ENCODE peak calls at places on chromosomes 5 and 9, in nine cellular contexts. L is activated CD4-positive, alpha-beta T cell treated with anti-CD3 and anti-CD28 coated beads, Interleukin-2, amount 50 U/mL, for 1 hour; K is adrenal gland; B is B cell; U is GOT3; X is T-helper 9 cell; C is glutamatergic neuron; A is hepatocyte; Q is stimulated activated CD8-positive, alpha-beta memory T cell treated with anti-CD3 and anti-CD28 coated beads, Interleukin-7, amount 100 ng/mL, for 24 hours. T is an unnamed sample.

GRCh38 chr9:107707915-107708441 is 218.4 kb upstream of the KLF4 start:
- DNase-seq in L (no peak), A (no peak), B (no peak), Q (no peak), X (no peak), U (no peak), K (peak; percentile 63), C (no peak), T (peak; percentile 44)

GRCh38 chr5:120958877-120959485 is 494.9 kb downstream of the PRR16 start:
- DNase-seq in B (no peak), L (no peak), K (no peak), U (no peak), A (peak; percentile 34), Q (no peak), C (no peak), X (no peak), T (no peak)

GRCh38 chr9:134686896-134687295 is 45.3 kb downstream of the COL5A1 start:
- DNase-seq in A (no peak), B (no peak), C (no peak), K (no peak), X (no peak), L (no peak), U (no peak), Q (no peak), T (no peak)

GRCh38 chr5:84685121-84685520 is 300.4 kb upstream of the EDIL3 start:
- DNase-seq in L (no peak), C (no peak), A (no peak), K (no peak), X (no peak), B (no peak), Q (no peak), U (no peak), T (no peak)

GRCh38 chr9:28848671-28849070 is 1275.4 kb upstream of the C9orf72 start:
- DNase-seq in Q (no peak), B (no peak), L (no peak), U (no peak), K (no peak), A (no peak), X (no peak), C (no peak), T (no peak)

GRCh38 chr9:128098017-128098935 is 29.3 kb downstream of the PTGES2 start:
- DNase-seq in L (peak; percentile 52), B (no peak), K (peak; percentile 99), U (no peak), A (peak; percentile 97), Q (peak; percentile 25), X (peak; percentile 21), C (peak; percentile 85), T (peak; percentile 88)

GRCh38 chr5:73265641-73266040 is 92.6 kb downstream of the TMEM174 start:
- DNase-seq in A (no peak), Q (no peak), U (no peak), B (no peak), L (no peak), C (peak; percentile 43), X (no peak), K (no peak), T (no peak)

GRCh38 chr9:118059520-118060278 is 355.5 kb downstream of the TLR4 start:
- DNase-seq in Q (no peak), U (no peak), L (no peak), K (no peak), X (no peak), C (no peak), A (peak; percentile 72), B (no peak), T (no peak)

GRCh38 chr5:113474100-113474700 is 14.1 kb downstream of the MCC start:
- DNase-seq in B (no peak), X (no peak), K (no peak), Q (no peak), U (no peak), L (no peak), C (no peak), A (no peak), T (no peak)

GRCh38 chr5:8865686-8866374 is 680.0 kb downstream of the SEMA5A start:
- DNase-seq in K (no peak), X (no peak), C (no peak), B (no peak), Q (no peak), A (no peak), U (no peak), L (no peak), T (no peak)

GRCh38 chr5:141811287-141812155 is 66.7 kb downstream of the PCDH1 start:
- DNase-seq in U (no peak), K (no peak), L (peak; percentile 7), A (peak; percentile 38), B (peak; percentile 70), X (peak; percentile 13), C (peak; percentile 70), Q (no peak), T (peak; percentile 33)

GRCh38 chr5:142821733-142822487 is 51.7 kb downstream of the ARHGAP26 start:
- DNase-seq in L (no peak), Q (no peak), X (no peak), U (no peak), B (no peak), C (no peak), A (peak; percentile 67), K (no peak), T (peak; percentile 86)

GRCh38 chr5:38208782-38209378 is 49.5 kb upstream of the EGFLAM start:
- DNase-seq in C (peak; percentile 22), U (no peak), B (no peak), X (no peak), K (peak; percentile 42), Q (no peak), A (peak; percentile 70), L (no peak), T (peak; percentile 55)

GRCh38 chr9:125460883-125461475 is 199.4 kb downstream of the GAPVD1 start:
- DNase-seq in Q (no peak), U (no peak), K (no peak), L (no peak), C (no peak), B (no peak), A (no peak), X (no peak), T (peak; percentile 43)

GRCh38 chr9:114631166-114631565 is 20.1 kb downstream of the TMEM268 start:
- DNase-seq in B (no peak), C (no peak), X (no peak), L (no peak), A (no peak), K (no peak), U (no peak), Q (no peak), T (no peak)

GRCh38 chr5:81233080-81233634 is at the start of gene CKMT2:
- DNase-seq in U (no peak), C (peak; percentile 68), A (peak; percentile 81), Q (no peak), B (no peak), X (no peak), K (peak; percentile 96), L (no peak), T (peak; percentile 59)

GRCh38 chr9:124779368-124780059 is 2.6 kb downstream of the OLFML2A start:
- DNase-seq in X (no peak), B (no peak), U (no peak), Q (no peak), L (no peak), K (peak; percentile 18), C (no peak), A (peak; percentile 64), T (peak; percentile 77)

GRCh38 chr9:13904311-13904710 is 409.6 kb downstream of the NFIB start:
- DNase-seq in K (no peak), Q (no peak), L (no peak), C (no peak), X (no peak), A (no peak), U (no peak), B (no peak), T (no peak)

GRCh38 chr9:33924978-33925797 is 108.2 kb downstream of the UBE2R2 start:
- DNase-seq in C (peak; percentile 63), B (no peak), X (no peak), U (no peak), L (peak; percentile 10), Q (no peak), K (peak; percentile 62), A (peak; percentile 68), T (peak; percentile 64)

GRCh38 chr9:72145093-72145492 is 4.1 kb upstream of the GDA start:
- DNase-seq in A (peak; percentile 27), K (no peak), B (no peak), X (no peak), L (no peak), U (no peak), C (no peak), Q (no peak), T (no peak)

GRCh38 chr5:67146981-67147380 is 49.6 kb downstream of the CD180 start:
- DNase-seq in A (no peak), X (no peak), B (no peak), U (no peak), K (no peak), Q (no peak), L (no peak), C (no peak), T (no peak)

GRCh38 chr9:128008171-128008570 is 27.4 kb upstream of the EEIG1 start:
- DNase-seq in B (no peak), A (no peak), L (no peak), C (no peak), Q (no peak), X (no peak), K (no peak), U (no peak), T (no peak)

GRCh38 chr5:150674376-150674821 is 13.3 kb downstream of the MYOZ3 start:
- DNase-seq in C (no peak), Q (no peak), U (no peak), K (no peak), B (no peak), A (no peak), X (no peak), L (no peak), T (no peak)

GRCh38 chr9:120433701-120434100 is 146.3 kb downstream of the CDK5RAP2 start:
- DNase-seq in U (no peak), C (no peak), A (no peak), Q (no peak), B (no peak), L (no peak), X (no peak), K (no peak), T (no peak)

GRCh38 chr5:142530904-142531303 is 155.0 kb downstream of the FGF1 start:
- DNase-seq in A (no peak), L (no peak), C (no peak), X (no peak), U (no peak), Q (no peak), K (no peak), B (no peak), T (no peak)

GRCh38 chr5:159448-160172 is 31.7 kb upstream of the LRRC14B start:
- DNase-seq in L (no peak), C (peak; percentile 12), B (no peak), Q (no peak), A (no peak), K (no peak), U (no peak), X (no peak), T (peak; percentile 27)

GRCh38 chr9:77927265-77927664 is 104.3 kb downstream of the GNAQ start:
- DNase-seq in A (no peak), Q (no peak), X (no peak), U (no peak), C (no peak), B (no peak), K (no peak), L (no peak), T (peak; percentile 54)

GRCh38 chr9:129412814-129413536 is 207.9 kb downstream of the C9orf50 start:
- DNase-seq in B (no peak), A (peak; percentile 89), U (no peak), K (peak; percentile 75), Q (no peak), X (peak; percentile 44), C (peak; percentile 43), L (no peak), T (peak; percentile 68)

GRCh38 chr9:38677660-38678303 is 42.2 kb downstream of the FAM240B start:
- DNase-seq in L (no peak), B (no peak), Q (no peak), C (no peak), A (no peak), K (no peak), X (no peak), U (no peak), T (no peak)

GRCh38 chr9:84235516-84235915 is 105.0 kb downstream of the SLC28A3 start:
- DNase-seq in K (no peak), X (no peak), C (peak; percentile 80), L (no peak), U (no peak), Q (no peak), A (no peak), B (no peak), T (no peak)

GRCh38 chr5:639584-640213 is 27.6 kb downstream of the CEP72 start:
- DNase-seq in X (no peak), K (no peak), U (no peak), C (no peak), A (no peak), Q (no peak), B (no peak), L (no peak), T (no peak)